ENCODE peak calls at places on chromosomes 11 and 22, in nine cellular contexts. One of them, this sample, is unnamed.

GRCh38 chr11:66218846-66219620 is 49.4 kb upstream of the RAB1B start:
- DNase-seq in activated CD4-positive, alpha-beta T cell treated with anti-CD3 and anti-CD28 coated beads for 1 hour: no peak
- DNase-seq in endothelial cell: no peak
- DNase-seq in HEK293T: no peak
- DNase-seq in T-helper 1 cell: no peak
- DNase-seq in NCI-H2029: no peak
- DNase-seq in NCI-H146: no peak
- DNase-seq in GM12891: no peak
- DNase-seq in HCEC 1CT: no peak
- DNase-seq in this sample: no peak

GRCh38 chr11:13721760-13722159 is 53.3 kb downstream of the FAR1 start:
- DNase-seq in T-helper 1 cell: no peak
- DNase-seq in NCI-H146: no peak
- DNase-seq in activated CD4-positive, alpha-beta T cell treated with anti-CD3 and anti-CD28 coated beads for 1 hour: no peak
- DNase-seq in HEK293T: no peak
- DNase-seq in HCEC 1CT: peak
- DNase-seq in endothelial cell: no peak
- DNase-seq in GM12891: no peak
- DNase-seq in NCI-H2029: no peak
- DNase-seq in this sample: peak

GRCh38 chr22:31107206-31108118 is at the start of gene SELENOM:
- DNase-seq in activated CD4-positive, alpha-beta T cell treated with anti-CD3 and anti-CD28 coated beads for 1 hour: peak
- DNase-seq in T-helper 1 cell: peak
- DNase-seq in HEK293T: peak
- DNase-seq in HCEC 1CT: peak
- DNase-seq in NCI-H2029: peak
- DNase-seq in GM12891: peak
- DNase-seq in endothelial cell: peak
- DNase-seq in NCI-H146: peak
- DNase-seq in this sample: peak

GRCh38 chr22:48581821-48582469 is 1245.7 kb downstream of the BRD1 start:
- DNase-seq in T-helper 1 cell: no peak
- DNase-seq in activated CD4-positive, alpha-beta T cell treated with anti-CD3 and anti-CD28 coated beads for 1 hour: no peak
- DNase-seq in NCI-H2029: no peak
- DNase-seq in GM12891: no peak
- DNase-seq in HCEC 1CT: no peak
- DNase-seq in HEK293T: no peak
- DNase-seq in endothelial cell: no peak
- DNase-seq in NCI-H146: no peak
- DNase-seq in this sample: no peak

GRCh38 chr11:46422588-46422987 is 31.0 kb upstream of the CHRM4 start:
- DNase-seq in endothelial cell: no peak
- DNase-seq in activated CD4-positive, alpha-beta T cell treated with anti-CD3 and anti-CD28 coated beads for 1 hour: no peak
- DNase-seq in T-helper 1 cell: no peak
- DNase-seq in HCEC 1CT: no peak
- DNase-seq in NCI-H146: no peak
- DNase-seq in NCI-H2029: no peak
- DNase-seq in HEK293T: no peak
- DNase-seq in GM12891: no peak
- DNase-seq in this sample: no peak

GRCh38 chr22:33722817-33723216 is 197.5 kb downstream of the LARGE1 start:
- DNase-seq in HEK293T: no peak
- DNase-seq in GM12891: no peak
- DNase-seq in activated CD4-positive, alpha-beta T cell treated with anti-CD3 and anti-CD28 coated beads for 1 hour: no peak
- DNase-seq in NCI-H2029: no peak
- DNase-seq in endothelial cell: no peak
- DNase-seq in HCEC 1CT: no peak
- DNase-seq in NCI-H146: no peak
- DNase-seq in T-helper 1 cell: no peak
- DNase-seq in this sample: peak

GRCh38 chr11:106426696-106427095 is 349.2 kb downstream of the AASDHPPT start:
- DNase-seq in NCI-H146: no peak
- DNase-seq in activated CD4-positive, alpha-beta T cell treated with anti-CD3 and anti-CD28 coated beads for 1 hour: no peak
- DNase-seq in HEK293T: no peak
- DNase-seq in GM12891: no peak
- DNase-seq in T-helper 1 cell: no peak
- DNase-seq in HCEC 1CT: no peak
- DNase-seq in endothelial cell: no peak
- DNase-seq in NCI-H2029: no peak
- DNase-seq in this sample: no peak

GRCh38 chr11:58905141-58905715 is 34.1 kb upstream of the GLYATL1 start:
- DNase-seq in activated CD4-positive, alpha-beta T cell treated with anti-CD3 and anti-CD28 coated beads for 1 hour: no peak
- DNase-seq in NCI-H2029: no peak
- DNase-seq in NCI-H146: peak
- DNase-seq in endothelial cell: peak
- DNase-seq in GM12891: no peak
- DNase-seq in HCEC 1CT: peak
- DNase-seq in HEK293T: no peak
- DNase-seq in T-helper 1 cell: no peak
- DNase-seq in this sample: peak

GRCh38 chr11:117958949-117959348 is 27.2 kb upstream of the IL10RA start:
- DNase-seq in HCEC 1CT: no peak
- DNase-seq in T-helper 1 cell: no peak
- DNase-seq in GM12891: no peak
- DNase-seq in HEK293T: no peak
- DNase-seq in activated CD4-positive, alpha-beta T cell treated with anti-CD3 and anti-CD28 coated beads for 1 hour: no peak
- DNase-seq in NCI-H146: no peak
- DNase-seq in endothelial cell: no peak
- DNase-seq in NCI-H2029: no peak
- DNase-seq in this sample: no peak

GRCh38 chr11:67642490-67643120 is 3.0 kb upstream of the TBX10 start:
- DNase-seq in NCI-H2029: no peak
- DNase-seq in HCEC 1CT: no peak
- DNase-seq in HEK293T: no peak
- DNase-seq in endothelial cell: no peak
- DNase-seq in T-helper 1 cell: no peak
- DNase-seq in activated CD4-positive, alpha-beta T cell treated with anti-CD3 and anti-CD28 coated beads for 1 hour: no peak
- DNase-seq in GM12891: no peak
- DNase-seq in NCI-H146: no peak
- DNase-seq in this sample: no peak

GRCh38 chr22:35330258-35330861 is 30.7 kb downstream of the TOM1 start:
- DNase-seq in T-helper 1 cell: peak
- DNase-seq in HCEC 1CT: peak
- DNase-seq in GM12891: no peak
- DNase-seq in NCI-H146: no peak
- DNase-seq in HEK293T: no peak
- DNase-seq in activated CD4-positive, alpha-beta T cell treated with anti-CD3 and anti-CD28 coated beads for 1 hour: peak
- DNase-seq in NCI-H2029: peak
- DNase-seq in endothelial cell: no peak
- DNase-seq in this sample: peak

GRCh38 chr22:40107244-40107643 is 70.5 kb upstream of the TNRC6B start:
- DNase-seq in HCEC 1CT: no peak
- DNase-seq in NCI-H146: no peak
- DNase-seq in T-helper 1 cell: peak
- DNase-seq in activated CD4-positive, alpha-beta T cell treated with anti-CD3 and anti-CD28 coated beads for 1 hour: no peak
- DNase-seq in NCI-H2029: peak
- DNase-seq in HEK293T: no peak
- DNase-seq in endothelial cell: no peak
- DNase-seq in GM12891: no peak
- DNase-seq in this sample: no peak

This sample was measured in astrocyte.